ENCODE peak calls at places on chromosomes 6 and 20, in ten cellular contexts. One of them, this sample, is unnamed.

GRCh38 chr6:93392797-93393196 is 26.6 kb downstream of the EPHA7 start:
- DNase-seq in B cell: no peak
- DNase-seq in heart right ventricle: no peak
- DNase-seq in progenitor cell of endocrine pancreas: no peak
- DNase-seq in AG09309: no peak
- DNase-seq in WERI-Rb-1: no peak
- DNase-seq in endothelial cell of umbilical vein: no peak
- DNase-seq in tibial nerve: no peak
- DNase-seq in kidney: no peak
- DNase-seq in psoas muscle: no peak
- DNase-seq in this sample: no peak

GRCh38 chr6:144845181-144845580 is 560.0 kb downstream of the UTRN start:
- DNase-seq in progenitor cell of endocrine pancreas: no peak
- DNase-seq in heart right ventricle: no peak
- DNase-seq in WERI-Rb-1: no peak
- DNase-seq in kidney: no peak
- DNase-seq in AG09309: no peak
- DNase-seq in endothelial cell of umbilical vein: peak; percentile 27
- DNase-seq in psoas muscle: no peak
- DNase-seq in B cell: no peak
- DNase-seq in tibial nerve: no peak
- DNase-seq in this sample: no peak

GRCh38 chr20:47164076-47164634 is 192.3 kb downstream of the ZMYND8 start:
- DNase-seq in psoas muscle: no peak
- DNase-seq in heart right ventricle: no peak
- DNase-seq in kidney: no peak
- DNase-seq in WERI-Rb-1: no peak
- DNase-seq in progenitor cell of endocrine pancreas: no peak
- DNase-seq in tibial nerve: no peak
- DNase-seq in AG09309: no peak
- DNase-seq in endothelial cell of umbilical vein: no peak
- DNase-seq in B cell: no peak
- DNase-seq in this sample: no peak

GRCh38 chr20:24303393-24303792 is 166.0 kb upstream of the SYNDIG1 start:
- DNase-seq in heart right ventricle: no peak
- DNase-seq in AG09309: no peak
- DNase-seq in progenitor cell of endocrine pancreas: no peak
- DNase-seq in psoas muscle: no peak
- DNase-seq in WERI-Rb-1: peak; percentile 64
- DNase-seq in kidney: no peak
- DNase-seq in B cell: no peak
- DNase-seq in endothelial cell of umbilical vein: no peak
- DNase-seq in tibial nerve: no peak
- DNase-seq in this sample: no peak

GRCh38 chr6:148157841-148158240 is 184.8 kb upstream of the SASH1 start:
- DNase-seq in B cell: no peak
- DNase-seq in psoas muscle: no peak
- DNase-seq in WERI-Rb-1: no peak
- DNase-seq in endothelial cell of umbilical vein: no peak
- DNase-seq in tibial nerve: no peak
- DNase-seq in AG09309: no peak
- DNase-seq in kidney: no peak
- DNase-seq in heart right ventricle: no peak
- DNase-seq in progenitor cell of endocrine pancreas: no peak
- DNase-seq in this sample: no peak

GRCh38 chr6:31737315-31738047 is 1.2 kb upstream of the CLIC1 start:
- DNase-seq in psoas muscle: no peak
- DNase-seq in AG09309: no peak
- DNase-seq in progenitor cell of endocrine pancreas: no peak
- DNase-seq in WERI-Rb-1: peak; percentile 62
- DNase-seq in endothelial cell of umbilical vein: peak; percentile 69
- DNase-seq in heart right ventricle: peak; percentile 23
- DNase-seq in tibial nerve: no peak
- DNase-seq in kidney: peak; percentile 12
- DNase-seq in B cell: no peak
- DNase-seq in this sample: no peak

GRCh38 chr20:8365634-8366033 is 233.6 kb downstream of the PLCB1 start:
- DNase-seq in tibial nerve: no peak
- DNase-seq in kidney: no peak
- DNase-seq in B cell: no peak
- DNase-seq in WERI-Rb-1: no peak
- DNase-seq in AG09309: no peak
- DNase-seq in progenitor cell of endocrine pancreas: no peak
- DNase-seq in endothelial cell of umbilical vein: no peak
- DNase-seq in psoas muscle: no peak
- DNase-seq in heart right ventricle: no peak
- DNase-seq in this sample: no peak

GRCh38 chr6:113375950-113376846 is 480.9 kb upstream of the MARCKS start:
- DNase-seq in AG09309: peak; percentile 87
- DNase-seq in kidney: no peak
- DNase-seq in heart right ventricle: no peak
- DNase-seq in progenitor cell of endocrine pancreas: no peak
- DNase-seq in WERI-Rb-1: no peak
- DNase-seq in tibial nerve: no peak
- DNase-seq in endothelial cell of umbilical vein: peak; percentile 56
- DNase-seq in B cell: no peak
- DNase-seq in psoas muscle: no peak
- DNase-seq in this sample: no peak

GRCh38 chr20:18738055-18738454 is 75.5 kb upstream of the SCP2D1 start:
- DNase-seq in AG09309: no peak
- DNase-seq in progenitor cell of endocrine pancreas: no peak
- DNase-seq in kidney: no peak
- DNase-seq in heart right ventricle: no peak
- DNase-seq in psoas muscle: no peak
- DNase-seq in B cell: no peak
- DNase-seq in WERI-Rb-1: no peak
- DNase-seq in endothelial cell of umbilical vein: no peak
- DNase-seq in tibial nerve: no peak
- DNase-seq in this sample: no peak

GRCh38 chr6:11224252-11224965 is 8.1 kb downstream of the NEDD9 start:
- DNase-seq in heart right ventricle: no peak
- DNase-seq in AG09309: no peak
- DNase-seq in kidney: no peak
- DNase-seq in B cell: no peak
- DNase-seq in tibial nerve: no peak
- DNase-seq in progenitor cell of endocrine pancreas: no peak
- DNase-seq in WERI-Rb-1: no peak
- DNase-seq in endothelial cell of umbilical vein: peak; percentile 72
- DNase-seq in psoas muscle: no peak
- DNase-seq in this sample: no peak

GRCh38 chr6:27126815-27127537 is 120.5 kb upstream of the PRSS16 start:
- DNase-seq in B cell: peak; percentile 85
- DNase-seq in AG09309: peak; percentile 65
- DNase-seq in endothelial cell of umbilical vein: peak; percentile 92
- DNase-seq in heart right ventricle: peak; percentile 94
- DNase-seq in kidney: peak; percentile 94
- DNase-seq in tibial nerve: peak; percentile 80
- DNase-seq in progenitor cell of endocrine pancreas: peak; percentile 69
- DNase-seq in WERI-Rb-1: peak; percentile 81
- DNase-seq in psoas muscle: peak; percentile 90
- DNase-seq in this sample: peak; percentile 67

GRCh38 chr6:15400572-15401004 is 154.7 kb downstream of the JARID2 start:
- DNase-seq in endothelial cell of umbilical vein: peak; percentile 51
- DNase-seq in tibial nerve: peak; percentile 26
- DNase-seq in kidney: no peak
- DNase-seq in psoas muscle: peak; percentile 81
- DNase-seq in heart right ventricle: peak; percentile 78
- DNase-seq in B cell: no peak
- DNase-seq in AG09309: no peak
- DNase-seq in WERI-Rb-1: peak; percentile 94
- DNase-seq in progenitor cell of endocrine pancreas: peak; percentile 15
- DNase-seq in this sample: peak; percentile 48

GRCh38 chr6:116144590-116144989 is 18.7 kb upstream of the COL10A1 start:
- DNase-seq in B cell: no peak
- DNase-seq in heart right ventricle: no peak
- DNase-seq in psoas muscle: no peak
- DNase-seq in progenitor cell of endocrine pancreas: no peak
- DNase-seq in AG09309: peak; percentile 53
- DNase-seq in endothelial cell of umbilical vein: no peak
- DNase-seq in kidney: no peak
- DNase-seq in WERI-Rb-1: no peak
- DNase-seq in tibial nerve: no peak
- DNase-seq in this sample: no peak

DNA sequence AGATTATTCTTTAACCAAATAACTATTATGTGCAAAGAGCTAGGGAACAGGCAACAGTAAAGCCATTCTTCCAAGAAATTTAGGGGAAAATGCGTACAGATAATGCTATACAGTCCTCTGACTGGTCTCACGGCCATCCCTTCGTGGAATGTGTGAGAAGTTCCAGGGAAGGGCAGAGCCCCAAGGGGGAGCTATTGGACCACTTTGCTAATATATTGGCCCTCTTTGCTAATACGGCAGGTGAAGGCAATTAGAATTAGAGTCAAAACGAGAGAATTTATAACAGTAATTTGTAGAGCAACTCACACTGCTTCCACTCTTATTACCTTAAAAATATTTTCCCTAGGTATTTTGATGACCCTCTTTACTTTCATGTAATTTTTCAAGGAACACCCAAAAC is 140.4 kb downstream of the IMPG1 start:
- DNase-seq in progenitor cell of endocrine pancreas: peak; percentile 34
- DNase-seq in psoas muscle: no peak
- DNase-seq in heart right ventricle: no peak
- DNase-seq in tibial nerve: no peak
- DNase-seq in B cell: no peak
- DNase-seq in WERI-Rb-1: peak; percentile 69
- DNase-seq in kidney: no peak
- DNase-seq in AG09309: no peak
- DNase-seq in endothelial cell of umbilical vein: peak; percentile 45
- DNase-seq in this sample: peak; percentile 33
- TF ChIP-seq CTCF in progenitor cell of endocrine pancreas: peak; percentile 92
- TF ChIP-seq CTCF in psoas muscle: no peak
- TF ChIP-seq CTCF in heart right ventricle: peak; percentile 47
- TF ChIP-seq CTCF in tibial nerve: no peak
- TF ChIP-seq CTCF in B cell: no peak
- TF ChIP-seq CTCF in WERI-Rb-1: peak; percentile 71
- TF ChIP-seq CTCF in kidney: peak; percentile 26
- TF ChIP-seq CTCF in AG09309: peak; percentile 30
- TF ChIP-seq CTCF in endothelial cell of umbilical vein: peak; percentile 64
- TF ChIP-seq CTCF in this sample: peak; percentile 37

GRCh38 chr20:5806457-5807263 is 56.5 kb downstream of the SHLD1 start:
- DNase-seq in kidney: no peak
- DNase-seq in AG09309: no peak
- DNase-seq in endothelial cell of umbilical vein: peak; percentile 11
- DNase-seq in B cell: no peak
- DNase-seq in psoas muscle: no peak
- DNase-seq in tibial nerve: no peak
- DNase-seq in WERI-Rb-1: no peak
- DNase-seq in heart right ventricle: no peak
- DNase-seq in progenitor cell of endocrine pancreas: no peak
- DNase-seq in this sample: no peak
- TF ChIP-seq CTCF in kidney: no peak
- TF ChIP-seq CTCF in AG09309: peak; percentile 21
- TF ChIP-seq CTCF in endothelial cell of umbilical vein: peak; percentile 15
- TF ChIP-seq CTCF in B cell: no peak
- TF ChIP-seq CTCF in psoas muscle: no peak
- TF ChIP-seq CTCF in tibial nerve: no peak
- TF ChIP-seq CTCF in WERI-Rb-1: peak; percentile 53
- TF ChIP-seq CTCF in heart right ventricle: peak; percentile 17
- TF ChIP-seq CTCF in progenitor cell of endocrine pancreas: no peak
- TF ChIP-seq CTCF in this sample: no peak

GRCh38 chr20:21529863-21530262 is 16.0 kb upstream of the NKX2-2 start:
- DNase-seq in AG09309: no peak
- DNase-seq in progenitor cell of endocrine pancreas: no peak
- DNase-seq in kidney: no peak
- DNase-seq in tibial nerve: no peak
- DNase-seq in B cell: no peak
- DNase-seq in psoas muscle: no peak
- DNase-seq in endothelial cell of umbilical vein: no peak
- DNase-seq in WERI-Rb-1: no peak
- DNase-seq in heart right ventricle: no peak
- DNase-seq in this sample: peak; percentile 36
- TF ChIP-seq CTCF in AG09309: peak; percentile 31
- TF ChIP-seq CTCF in progenitor cell of endocrine pancreas: peak; percentile 42
- TF ChIP-seq CTCF in kidney: peak; percentile 32
- TF ChIP-seq CTCF in tibial nerve: no peak
- TF ChIP-seq CTCF in B cell: no peak
- TF ChIP-seq CTCF in psoas muscle: no peak
- TF ChIP-seq CTCF in endothelial cell of umbilical vein: peak; percentile 11
- TF ChIP-seq CTCF in WERI-Rb-1: no peak
- TF ChIP-seq CTCF in heart right ventricle: peak; percentile 21
- TF ChIP-seq CTCF in this sample: peak; percentile 39

GRCh38 chr6:170223718-170224693 is 66.9 kb downstream of the DLL1 start:
- DNase-seq in tibial nerve: no peak
- DNase-seq in psoas muscle: no peak
- DNase-seq in heart right ventricle: peak; percentile 2
- DNase-seq in kidney: peak; percentile 61
- DNase-seq in endothelial cell of umbilical vein: no peak
- DNase-seq in progenitor cell of endocrine pancreas: no peak
- DNase-seq in AG09309: no peak
- DNase-seq in WERI-Rb-1: no peak
- DNase-seq in B cell: peak; percentile 24
- DNase-seq in this sample: no peak

GRCh38 chr6:170224694-170225660 is 65.9 kb downstream of the DLL1 start:
- DNase-seq in heart right ventricle: no peak
- DNase-seq in endothelial cell of umbilical vein: no peak
- DNase-seq in AG09309: no peak
- DNase-seq in kidney: peak; percentile 90
- DNase-seq in WERI-Rb-1: peak; percentile 64
- DNase-seq in progenitor cell of endocrine pancreas: no peak
- DNase-seq in psoas muscle: no peak
- DNase-seq in B cell: peak; percentile 23
- DNase-seq in tibial nerve: no peak
- DNase-seq in this sample: no peak

GRCh38 chr6:170226647-170227046 is 64.2 kb downstream of the DLL1 start:
- DNase-seq in B cell: no peak
- DNase-seq in progenitor cell of endocrine pancreas: no peak
- DNase-seq in psoas muscle: no peak
- DNase-seq in AG09309: no peak
- DNase-seq in endothelial cell of umbilical vein: no peak
- DNase-seq in kidney: peak; percentile 67
- DNase-seq in WERI-Rb-1: no peak
- DNase-seq in heart right ventricle: no peak
- DNase-seq in tibial nerve: no peak
- DNase-seq in this sample: no peak

GRCh38 chr6:170227521-170227983 is 63.3 kb downstream of the DLL1 start:
- DNase-seq in AG09309: no peak
- DNase-seq in endothelial cell of umbilical vein: no peak
- DNase-seq in progenitor cell of endocrine pancreas: no peak
- DNase-seq in WERI-Rb-1: no peak
- DNase-seq in psoas muscle: no peak
- DNase-seq in heart right ventricle: no peak
- DNase-seq in tibial nerve: no peak
- DNase-seq in kidney: peak; percentile 57
- DNase-seq in B cell: no peak
- DNase-seq in this sample: no peak

DNA sequence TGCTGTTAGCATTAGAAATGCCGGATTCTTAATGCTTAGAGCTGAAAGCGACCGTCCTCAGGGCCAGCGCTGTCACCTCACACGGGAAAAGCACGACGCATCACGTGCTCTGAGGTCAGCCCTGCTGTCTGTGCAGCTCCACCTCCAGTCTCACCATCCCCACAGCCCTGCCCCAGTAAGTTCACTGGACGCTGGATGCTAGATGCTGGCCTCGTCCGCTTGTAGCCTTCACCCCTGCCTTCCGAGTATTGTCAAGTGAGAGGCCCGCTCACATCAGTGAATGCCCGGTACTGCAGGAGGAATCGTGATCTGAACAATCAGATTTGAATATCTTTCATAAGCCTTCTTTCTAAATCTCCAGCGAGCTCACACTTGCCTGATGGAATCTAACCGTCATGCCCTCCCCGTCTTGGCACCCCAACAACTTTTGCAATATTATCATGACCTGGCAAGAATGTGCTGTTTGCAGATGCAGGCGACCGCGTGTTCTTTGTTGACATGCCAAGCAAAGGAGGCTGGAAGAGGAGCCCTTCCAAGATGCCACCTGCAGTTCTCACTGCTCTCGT is 64.9 kb downstream of the DLL1 start:
- DNase-seq in kidney: peak; percentile 45
- DNase-seq in tibial nerve: no peak
- DNase-seq in progenitor cell of endocrine pancreas: no peak
- DNase-seq in psoas muscle: peak; percentile 68
- DNase-seq in endothelial cell of umbilical vein: peak; percentile 47
- DNase-seq in AG09309: no peak
- DNase-seq in B cell: peak; percentile 27
- DNase-seq in heart right ventricle: no peak
- DNase-seq in WERI-Rb-1: no peak
- DNase-seq in this sample: no peak
- TF ChIP-seq CTCF in kidney: no peak
- TF ChIP-seq CTCF in tibial nerve: no peak
- TF ChIP-seq CTCF in progenitor cell of endocrine pancreas: no peak
- TF ChIP-seq CTCF in psoas muscle: no peak
- TF ChIP-seq CTCF in endothelial cell of umbilical vein: no peak
- TF ChIP-seq CTCF in AG09309: no peak
- TF ChIP-seq CTCF in B cell: no peak
- TF ChIP-seq CTCF in heart right ventricle: no peak
- TF ChIP-seq CTCF in WERI-Rb-1: no peak
- TF ChIP-seq CTCF in this sample: no peak